ENCODE peak calls at places on chromosomes 4 and X, in nine cellular contexts. Z is WTC11; V is A549; S is natural killer cell; B is lower leg skin; G is tibial artery; E is left ventricle myocardium inferior; X is BJ; Y is activated CD8-positive, alpha-beta T cell treated with anti-CD3 and anti-CD28 coated beads for 36 hours. C is an unnamed sample.

GRCh38 chr4:20255823-20256222 is 4.1 kb downstream of the SLIT2 start:
- DNase-seq in Z (no peak), V (no peak), S (no peak), B (no peak), G (no peak), E (no peak), X (no peak), Y (no peak), C (no peak)

GRCh38 chr4:154329268-154329858 is 162.2 kb downstream of the DCHS2 start:
- DNase-seq in Z (no peak), V (peak), S (no peak), B (no peak), G (no peak), E (no peak), X (no peak), Y (peak), C (no peak)

GRCh38 chrX:9662148-9662547 is 103.5 kb downstream of the GPR143 start:
- DNase-seq in Z (no peak), V (no peak), S (no peak), B (no peak), G (no peak), E (no peak), X (no peak), Y (no peak), C (peak)

GRCh38 chr4:152460488-152460887 is 75.4 kb downstream of the FBXW7 start:
- DNase-seq in Z (no peak), V (peak), S (no peak), B (no peak), G (no peak), E (no peak), X (peak), Y (no peak), C (peak)

GRCh38 chrX:114924846-114925245 is 92.6 kb downstream of the IL13RA2 start:
- DNase-seq in Z (no peak), V (no peak), S (no peak), B (no peak), G (no peak), E (no peak), X (peak), Y (no peak), C (no peak)

GRCh38 chr4:3791910-3792542 is 25.8 kb downstream of the ADRA2C start:
- DNase-seq in Z (peak), V (peak), S (no peak), B (no peak), G (no peak), E (peak), X (no peak), Y (peak), C (no peak)

GRCh38 chr4:184251680-184252000 is 34.0 kb upstream of the ENPP6 start:
- DNase-seq in Z (no peak), V (no peak), S (no peak), B (no peak), G (no peak), E (no peak), X (no peak), Y (peak), C (no peak)

GRCh38 chr4:66872696-66873095 is 672.6 kb downstream of the CENPC start:
- DNase-seq in Z (no peak), V (no peak), S (no peak), B (no peak), G (no peak), E (no peak), X (no peak), Y (no peak), C (no peak)

GRCh38 chr4:38489924-38490639 is 173.9 kb upstream of the KLF3 start:
- DNase-seq in Z (no peak), V (peak), S (no peak), B (no peak), G (no peak), E (no peak), X (no peak), Y (no peak), C (no peak)

GRCh38 chrX:139126493-139126892 is 404.0 kb upstream of the F9 start:
- DNase-seq in Z (peak), V (peak), S (no peak), B (no peak), G (no peak), E (no peak), X (no peak), Y (peak), C (no peak)

GRCh38 chr4:813900-814299 is 12.0 kb downstream of the CPLX1 start:
- DNase-seq in Z (peak), V (no peak), S (no peak), B (no peak), G (no peak), E (no peak), X (no peak), Y (no peak), C (no peak)

GRCh38 chr4:89121711-89122387 is 10.5 kb downstream of the TIGD2 start:
- DNase-seq in Z (no peak), V (peak), S (no peak), B (no peak), G (no peak), E (no peak), X (no peak), Y (no peak), C (no peak)

GRCh38 chr4:71453516-71453915 is 114.7 kb downstream of the SLC4A4 start:
- DNase-seq in Z (no peak), V (no peak), S (no peak), B (no peak), G (no peak), E (no peak), X (no peak), Y (no peak), C (no peak)

GRCh38 chrX:10676239-10676971 is 56.0 kb upstream of the MID1 start:
- DNase-seq in Z (peak), V (no peak), S (no peak), B (no peak), G (no peak), E (no peak), X (no peak), Y (no peak), C (no peak)

GRCh38 chrX:81779701-81780100 is 577.8 kb downstream of the SH3BGRL start:
- DNase-seq in Z (no peak), V (no peak), S (no peak), B (no peak), G (no peak), E (no peak), X (no peak), Y (no peak), C (no peak)

GRCh38 chr4:6694177-6694901 is 661 bp downstream of the S100P start:
- DNase-seq in Z (no peak), V (no peak), S (no peak), B (no peak), G (no peak), E (no peak), X (no peak), Y (peak), C (no peak)

GRCh38 chr4:48909697-48910096 is 3.1 kb upstream of the OCIAD2 start:
- DNase-seq in Z (no peak), V (peak), S (no peak), B (no peak), G (no peak), E (no peak), X (peak), Y (peak), C (peak)

GRCh38 chr4:144782345-144782744 is 136.4 kb downstream of the HHIP start:
- DNase-seq in Z (no peak), V (no peak), S (no peak), B (no peak), G (no peak), E (no peak), X (no peak), Y (no peak), C (no peak)

GRCh38 chr4:70473691-70474090 is 1.7 kb downstream of the MUC7 start:
- DNase-seq in Z (no peak), V (no peak), S (no peak), B (no peak), G (no peak), E (no peak), X (no peak), Y (no peak), C (no peak)

GRCh38 chr4:24373662-24374061 is 210.7 kb downstream of the DHX15 start:
- DNase-seq in Z (no peak), V (no peak), S (no peak), B (no peak), G (no peak), E (no peak), X (no peak), Y (no peak), C (no peak)

GRCh38 chrX:109535578-109535977 is 1.1 kb upstream of the NXT2 start:
- DNase-seq in Z (no peak), V (no peak), S (no peak), B (no peak), G (no peak), E (no peak), X (no peak), Y (no peak), C (no peak)

GRCh38 chr4:63302792-63303191 is 1106.5 kb downstream of the TECRL start:
- DNase-seq in Z (no peak), V (no peak), S (no peak), B (no peak), G (no peak), E (no peak), X (no peak), Y (no peak), C (no peak)

GRCh38 chr4:122038896-122039295 is 87.0 kb upstream of the TRPC3 start:
- DNase-seq in Z (no peak), V (no peak), S (no peak), B (no peak), G (no peak), E (no peak), X (no peak), Y (no peak), C (no peak)

GRCh38 chr4:56979674-56980073 is 978 bp downstream of the POLR2B start:
- DNase-seq in Z (no peak), V (no peak), S (peak), B (peak), G (no peak), E (no peak), X (no peak), Y (peak), C (no peak)

GRCh38 chrX:104419211-104419610 is 146.8 kb upstream of the IL1RAPL2 start:
- DNase-seq in Z (no peak), V (no peak), S (no peak), B (no peak), G (no peak), E (no peak), X (no peak), Y (no peak), C (no peak)

GRCh38 chrX:24235084-24235710 is 78.7 kb downstream of the SUPT20HL2 start:
- DNase-seq in Z (no peak), V (no peak), S (no peak), B (no peak), G (no peak), E (no peak), X (no peak), Y (no peak), C (no peak)

GRCh38 chr4:136412708-136413107 is 1119.6 kb downstream of the PCDH18 start:
- DNase-seq in Z (no peak), V (no peak), S (no peak), B (no peak), G (no peak), E (no peak), X (no peak), Y (no peak), C (no peak)

GRCh38 chrX:48890934-48891401 is 6.6 kb downstream of the TIMM17B start:
- DNase-seq in Z (peak), V (no peak), S (no peak), B (no peak), G (no peak), E (peak), X (no peak), Y (peak), C (no peak)

GRCh38 chr4:8847764-8848163 is 23.9 kb downstream of the HMX1 start:
- DNase-seq in Z (no peak), V (no peak), S (no peak), B (no peak), G (peak), E (no peak), X (no peak), Y (no peak), C (no peak)

GRCh38 chrX:25968920-25969319 is 169.2 kb upstream of the MAGEB18 start:
- DNase-seq in Z (peak), V (peak), S (no peak), B (peak), G (no peak), E (no peak), X (no peak), Y (peak), C (no peak)

GRCh38 chrX:110418857-110419249 is 60.2 kb downstream of the RTL9 start:
- DNase-seq in Z (no peak), V (no peak), S (no peak), B (no peak), G (no peak), E (no peak), X (no peak), Y (no peak), C (peak)

GRCh38 chr4:73676136-73676535 is 55.9 kb upstream of the RASSF6 start:
- DNase-seq in Z (no peak), V (no peak), S (no peak), B (no peak), G (no peak), E (no peak), X (no peak), Y (no peak), C (no peak)

GRCh38 chr4:152102184-152103000 is 341.6 kb upstream of the GATB start:
- DNase-seq in Z (no peak), V (peak), S (no peak), B (no peak), G (no peak), E (no peak), X (peak), Y (peak), C (no peak)

GRCh38 chr4:32226201-32226600 is 1506.0 kb downstream of the PCDH7 start:
- DNase-seq in Z (no peak), V (no peak), S (no peak), B (no peak), G (no peak), E (no peak), X (no peak), Y (no peak), C (no peak)

GRCh38 chr4:149344436-149344835 is 471.2 kb downstream of the IQCM start:
- DNase-seq in Z (no peak), V (no peak), S (no peak), B (no peak), G (no peak), E (no peak), X (peak), Y (no peak), C (no peak)

GRCh38 chr4:30269850-30270249 is 450.3 kb upstream of the PCDH7 start:
- DNase-seq in Z (no peak), V (peak), S (no peak), B (no peak), G (no peak), E (no peak), X (no peak), Y (no peak), C (no peak)
- TF ChIP-seq CTCF in Z (peak), V (peak), S (no peak), B (no peak), G (no peak), E (no peak), X (no peak), Y (no peak), C (no peak)

DNA sequence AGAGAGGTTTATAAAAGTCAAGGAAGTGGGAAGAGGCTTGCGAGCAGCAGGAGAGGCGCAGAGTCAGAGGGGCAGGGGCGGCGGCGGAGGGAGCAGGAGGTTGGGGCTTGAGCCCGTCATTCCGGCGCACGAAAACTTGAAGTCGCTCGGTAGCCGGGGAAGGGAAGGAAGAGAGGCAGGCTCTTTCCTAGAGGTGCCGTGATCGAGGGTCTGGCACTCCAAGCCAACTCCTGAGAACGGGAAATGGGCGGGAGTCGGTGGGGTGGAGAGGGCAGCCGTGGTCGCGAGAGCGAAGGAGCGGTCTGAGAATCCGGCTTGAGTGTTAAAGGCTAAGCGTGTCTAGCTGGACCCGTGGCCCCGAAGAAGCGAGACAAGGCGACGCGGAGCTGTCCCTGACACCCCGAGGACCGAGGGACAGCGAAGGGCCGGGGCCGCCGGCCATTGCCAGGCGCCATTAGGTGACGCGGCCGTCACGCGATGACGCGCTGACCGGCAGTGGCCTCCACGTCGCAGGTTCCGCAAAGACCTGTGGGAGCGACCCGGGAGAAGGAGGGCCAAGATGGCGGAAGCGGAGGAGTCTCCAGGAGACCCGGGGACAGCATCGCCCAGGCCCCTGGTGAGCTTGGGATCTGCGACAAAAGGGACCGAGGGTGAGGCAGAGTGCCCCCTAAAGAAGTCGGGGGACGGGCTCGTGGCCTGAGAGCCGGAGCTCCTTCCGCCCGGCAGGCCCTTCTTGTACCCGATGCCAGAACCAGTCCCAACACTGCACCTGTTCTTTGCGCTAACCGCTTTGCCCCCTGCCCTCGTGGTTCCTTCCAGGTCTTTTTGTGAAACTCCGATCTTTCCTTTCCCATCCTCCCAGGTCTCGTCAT is at the start of gene YIPF6:
- DNase-seq in Z (peak), V (peak), S (peak), B (peak), G (peak), E (peak), X (no peak), Y (peak), C (peak)
- TF ChIP-seq CTCF in Z (no peak), V (no peak), S (no peak), B (no peak), G (no peak), E (no peak), X (no peak), Y (no peak), C (no peak)

GRCh38 chr4:185623444-185624247 is 88.3 kb upstream of the PDLIM3 start:
- DNase-seq in Z (no peak), V (no peak), S (no peak), B (no peak), G (no peak), E (no peak), X (no peak), Y (no peak), C (no peak)
- TF ChIP-seq CTCF in Z (no peak), V (no peak), S (no peak), B (no peak), G (no peak), E (no peak), X (no peak), Y (no peak), C (no peak)

DNA sequence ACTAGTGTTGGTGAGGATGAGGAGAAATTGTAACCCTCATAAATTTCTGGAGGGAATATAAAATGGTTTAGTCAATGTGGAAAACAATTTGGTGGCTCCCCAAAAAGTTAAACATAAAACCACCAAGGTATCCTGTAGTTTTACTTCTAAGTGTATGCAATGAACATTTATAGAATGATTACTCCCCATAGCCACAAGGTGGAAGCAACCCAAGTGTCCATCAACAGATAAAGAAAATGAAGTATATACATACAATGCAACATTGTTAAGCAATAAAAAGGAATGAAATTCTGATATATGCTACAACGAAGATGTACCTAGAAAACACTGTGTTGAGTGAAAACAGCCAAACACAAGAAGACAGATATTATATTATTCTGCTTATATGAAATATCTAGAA is 569.1 kb upstream of the GRID2 start:
- DNase-seq in Z (no peak), V (no peak), S (no peak), B (no peak), G (no peak), E (no peak), X (no peak), Y (no peak), C (no peak)
- TF ChIP-seq CTCF in Z (no peak), V (no peak), S (no peak), B (no peak), G (no peak), E (no peak), X (no peak), Y (no peak), C (no peak)

GRCh38 chr4:108129226-108129625 is 39.5 kb downstream of the LEF1 start:
- DNase-seq in Z (no peak), V (no peak), S (no peak), B (no peak), G (no peak), E (no peak), X (no peak), Y (no peak), C (no peak)

GRCh38 chr4:108126806-108127205 is 41.9 kb downstream of the LEF1 start:
- DNase-seq in Z (no peak), V (no peak), S (no peak), B (no peak), G (no peak), E (no peak), X (no peak), Y (no peak), C (no peak)

GRCh38 chr4:108135549-108136209 is 33.1 kb downstream of the LEF1 start:
- DNase-seq in Z (peak), V (no peak), S (no peak), B (no peak), G (no peak), E (no peak), X (no peak), Y (peak), C (no peak)

DNA sequence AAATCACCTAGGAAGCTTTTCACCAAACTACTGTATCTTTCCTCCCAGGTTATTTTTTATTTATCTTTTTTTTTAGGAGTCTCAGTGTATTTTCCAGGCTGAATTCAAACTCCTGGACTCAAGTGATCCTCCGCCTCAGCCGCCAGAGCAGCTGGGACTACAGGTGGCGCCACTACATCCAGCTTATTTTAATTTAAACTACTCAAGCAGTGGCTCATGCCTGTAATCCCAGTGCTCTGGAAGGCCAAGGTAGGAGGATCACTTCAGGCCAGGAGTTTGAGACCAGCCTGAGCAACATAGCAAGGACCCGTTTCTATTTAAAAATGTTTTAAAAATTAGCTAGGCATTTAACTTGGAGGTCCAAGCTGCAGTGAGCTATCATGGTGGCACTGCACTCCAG is 37.8 kb downstream of the LEF1 start:
- DNase-seq in Z (peak), V (no peak), S (no peak), B (no peak), G (no peak), E (no peak), X (no peak), Y (no peak), C (no peak)
- TF ChIP-seq CTCF in Z (no peak), V (no peak), S (no peak), B (no peak), G (no peak), E (no peak), X (no peak), Y (peak), C (peak)

GRCh38 chrX:154017766-154018517 is 1.8 kb downstream of the IRAK1 start:
- DNase-seq in Z (no peak), V (no peak), S (no peak), B (no peak), G (no peak), E (no peak), X (no peak), Y (no peak), C (no peak)
- TF ChIP-seq CTCF in Z (no peak), V (no peak), S (no peak), B (no peak), G (no peak), E (no peak), X (no peak), Y (no peak), C (no peak)

DNA sequence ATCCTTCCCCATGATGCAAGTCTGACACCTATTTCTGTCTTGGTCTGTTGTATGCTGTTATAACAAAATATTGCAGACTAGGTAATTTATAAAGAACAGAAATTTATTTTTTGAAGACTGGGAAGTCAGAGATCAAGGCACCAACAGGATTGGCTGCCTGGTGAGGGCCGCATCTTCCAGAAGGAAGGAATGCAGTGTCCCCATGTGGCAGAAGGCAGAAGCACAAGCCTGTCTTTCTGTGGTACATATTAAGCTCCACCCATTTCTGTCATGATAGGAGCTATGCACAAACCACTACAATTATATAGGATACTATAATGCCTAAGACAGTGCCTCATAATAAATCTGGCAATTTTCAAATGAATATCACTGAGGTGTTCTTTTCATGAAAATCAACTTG is 502.3 kb upstream of the DIAPH2 start:
- DNase-seq in Z (peak), V (peak), S (no peak), B (no peak), G (no peak), E (no peak), X (no peak), Y (no peak), C (no peak)
- TF ChIP-seq CTCF in Z (peak), V (no peak), S (no peak), B (no peak), G (no peak), E (peak), X (peak), Y (no peak), C (no peak)

C was measured in HFF-Myc.